ENCODE peak calls at places on chromosomes 1 and 21, in six cellular contexts. P is GM12878, B is K562, Y is GM12891, A is H1, C is HepG2. R is an unnamed sample.

GRCh38 chr1:235628316-235629006 is 21.1 kb downstream of the GNG4 start:
- DNase-seq in P (no peak), B (no peak), Y (no peak), A (no peak), C (no peak), R (no peak)

GRCh38 chr1:198699167-198700015 is 60.6 kb downstream of the PTPRC start:
- DNase-seq in P (no peak), B (peak), Y (no peak), A (no peak), C (peak), R (no peak)

GRCh38 chr1:99621340-99621901 is 24.5 kb upstream of the PALMD start:
- DNase-seq in P (no peak), B (no peak), Y (no peak), A (no peak), C (no peak), R (no peak)

GRCh38 chr1:26094677-26095383 is 16.8 kb upstream of the PDIK1L start:
- DNase-seq in P (no peak), B (peak), Y (no peak), A (peak), C (no peak), R (no peak)

GRCh38 chr1:214902636-214903320 is 179.8 kb upstream of the KCNK2 start:
- DNase-seq in P (no peak), B (no peak), Y (no peak), A (no peak), C (no peak), R (no peak)

GRCh38 chr1:43237131-43237530 is 32.7 kb upstream of the TMEM125 start:
- DNase-seq in P (no peak), B (no peak), Y (no peak), A (no peak), C (no peak), R (no peak)

GRCh38 chr1:84366786-84367185 is 31.5 kb upstream of the DNASE2B start:
- DNase-seq in P (no peak), B (no peak), Y (no peak), A (no peak), C (no peak), R (no peak)

GRCh38 chr1:47940321-47940720 is 56.9 kb downstream of the TRABD2B start:
- DNase-seq in P (no peak), B (no peak), Y (no peak), A (no peak), C (no peak), R (no peak)

GRCh38 chr1:61084560-61084991 is 2.2 kb downstream of the NFIA start:
- DNase-seq in P (no peak), B (no peak), Y (no peak), A (no peak), C (no peak), R (no peak)

GRCh38 chr1:242189591-242189990 is 190.7 kb upstream of the MAP1LC3C start:
- DNase-seq in P (no peak), B (peak), Y (no peak), A (no peak), C (no peak), R (no peak)

GRCh38 chr1:14672030-14672429 is 73.5 kb downstream of the KAZN start:
- DNase-seq in P (peak), B (no peak), Y (no peak), A (no peak), C (no peak), R (no peak)

GRCh38 chr1:176803596-176803995 is 340.6 kb downstream of the PAPPA2 start:
- DNase-seq in P (no peak), B (no peak), Y (no peak), A (no peak), C (no peak), R (no peak)

GRCh38 chr1:66360285-66360724 is 173.6 kb upstream of the SGIP1 start:
- DNase-seq in P (no peak), B (no peak), Y (no peak), A (no peak), C (no peak), R (no peak)

GRCh38 chr1:157992031-157992568 is 1.3 kb upstream of the KIRREL1 start:
- DNase-seq in P (no peak), B (peak), Y (peak), A (no peak), C (peak), R (no peak)
- TF ChIP-seq POLR2A in P (no peak), B (no peak), Y (no peak), A (no peak), C (no peak), R (no peak)

DNA sequence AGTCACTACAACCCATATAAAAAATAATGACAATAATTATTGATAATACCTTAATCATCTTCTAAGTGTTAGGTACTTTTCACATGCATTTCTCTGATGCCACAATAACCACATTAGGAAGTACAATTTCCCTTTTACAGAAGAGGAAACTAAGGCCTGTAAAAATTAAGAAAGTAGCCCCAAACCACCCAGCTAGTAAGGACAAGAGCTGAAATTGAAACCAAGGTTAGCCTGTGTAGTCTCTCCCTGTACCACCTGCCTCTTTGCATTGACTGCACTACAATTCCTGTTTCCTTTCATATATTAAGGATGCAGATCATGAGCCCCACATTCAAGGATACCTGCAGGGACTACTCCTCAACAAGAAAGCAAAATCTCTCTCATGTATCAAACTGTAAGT is 288.8 kb downstream of the GPATCH2 start:
- DNase-seq in P (no peak), B (no peak), Y (no peak), A (no peak), C (no peak), R (no peak)
- TF ChIP-seq TAF1 in P (no peak), B (no peak), Y (no peak), A (no peak), C (no peak), R (no peak)

DNA sequence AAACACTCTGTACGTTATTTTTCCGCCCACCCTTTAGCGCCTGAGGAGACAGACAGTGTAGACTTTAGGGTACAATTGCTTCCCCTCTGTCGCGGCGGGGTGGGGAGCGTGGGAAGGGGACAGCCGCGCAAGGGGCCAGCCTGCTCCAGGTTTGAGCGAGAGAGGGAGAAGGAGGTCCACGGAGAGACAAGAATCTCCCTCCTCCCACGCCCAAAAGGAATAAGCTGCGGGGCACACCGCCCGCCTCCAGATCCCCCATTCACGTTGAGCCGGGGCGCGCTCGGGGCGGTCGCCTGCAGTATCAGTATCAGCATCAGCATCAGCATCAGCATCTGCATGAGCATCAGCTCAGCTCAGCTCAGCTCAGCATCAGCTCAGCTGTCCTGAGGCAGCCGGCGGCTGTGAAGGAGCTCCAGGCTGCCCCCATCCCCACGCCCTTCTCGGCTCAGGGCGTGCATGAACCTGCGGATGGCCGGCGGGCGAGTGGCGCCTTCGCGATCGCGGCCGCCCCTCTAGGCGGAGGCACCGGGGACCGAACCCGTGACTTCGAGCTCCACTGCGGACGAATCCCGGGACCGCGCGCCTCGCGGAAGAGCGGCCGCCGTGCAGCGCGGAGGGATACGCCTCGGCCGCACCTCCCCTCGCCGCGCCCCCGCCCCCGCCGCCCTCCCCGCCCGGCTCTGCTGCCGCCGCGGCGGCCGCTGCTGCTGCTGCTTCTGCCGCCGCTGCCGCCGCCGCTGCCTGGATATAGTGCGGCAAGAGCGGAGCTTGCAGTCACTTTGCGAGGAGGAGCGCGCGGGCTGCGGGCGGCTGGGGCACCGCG is at the start of gene NCAM2:
- DNase-seq in P (no peak), B (peak), Y (peak), A (no peak), C (peak), R (no peak)
- TF ChIP-seq POLR2AphosphoS5 in P (no peak), B (no peak), Y (no peak), A (peak), C (no peak), R (no peak)

DNA sequence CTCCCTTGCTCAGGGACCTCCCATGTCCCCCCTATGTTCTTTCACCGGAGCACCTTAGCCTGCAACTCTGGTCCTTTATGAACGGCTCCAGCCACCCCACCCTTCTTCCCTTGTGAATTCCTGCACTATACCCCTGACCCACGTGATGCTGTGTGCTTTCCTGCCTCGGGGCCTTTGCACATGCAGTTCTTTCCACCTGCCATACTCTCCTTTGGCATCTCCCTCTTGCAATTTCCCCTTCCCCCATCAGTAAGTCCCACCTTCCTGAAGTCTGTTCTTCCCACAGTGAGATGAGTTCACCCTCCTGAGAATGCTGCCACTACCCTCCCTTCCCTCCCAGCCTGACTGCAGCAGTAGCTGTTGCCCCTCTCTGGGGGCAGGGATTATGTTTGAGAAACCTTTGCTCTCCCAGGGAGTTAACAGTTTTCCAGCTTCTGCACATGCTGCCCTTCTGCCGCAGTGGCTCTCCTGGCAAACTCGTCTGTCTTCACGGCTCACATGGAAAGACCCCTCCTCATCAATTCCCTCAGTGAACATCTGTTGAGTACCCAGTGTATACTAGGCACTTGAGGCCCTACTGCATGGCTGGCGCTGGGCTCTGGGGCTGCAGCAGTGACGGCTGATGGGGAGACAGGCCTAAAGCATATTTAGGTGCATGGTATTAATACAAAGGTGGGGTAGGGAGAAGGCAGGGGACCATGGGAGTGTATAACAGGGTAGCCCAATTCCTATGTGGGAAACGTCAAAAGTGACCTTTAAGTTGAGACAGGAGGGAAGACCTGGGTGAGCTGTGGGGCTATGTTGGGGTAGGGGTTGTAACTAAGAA is 9.7 kb downstream of the ZNF362 start:
- DNase-seq in P (no peak), B (no peak), Y (no peak), A (no peak), C (no peak), R (no peak)
- TF ChIP-seq POLR2A in P (no peak), B (no peak), Y (no peak), A (no peak), C (no peak), R (no peak)

GRCh38 chr1:232045134-232045533 is 418.5 kb downstream of the DISC1 start:
- DNase-seq in P (no peak), B (no peak), Y (no peak), A (no peak), C (no peak), R (no peak)
- TF ChIP-seq TAF1 in P (no peak), B (no peak), Y (no peak), A (no peak), C (no peak), R (no peak)

GRCh38 chr1:180525696-180526000 is 23.3 kb upstream of the ACBD6 start:
- DNase-seq in P (no peak), B (no peak), Y (no peak), A (no peak), C (no peak), R (no peak)
- TF ChIP-seq POLR2AphosphoS5 in P (no peak), B (no peak), Y (no peak), A (no peak), C (no peak), R (no peak)